ENCODE peak calls at places on chromosomes 5 and 9, in four cellular contexts. One of them, this sample, is unnamed.

GRCh38 chr5:169029661-169030274 is 271.2 kb downstream of the SLIT3 start:
- DNase-seq in IMR-90: no peak
- DNase-seq in mesendoderm: peak
- DNase-seq in H9: no peak
- DNase-seq in this sample: no peak

GRCh38 chr5:73974871-73975351 is 348.9 kb downstream of the ARHGEF28 start:
- DNase-seq in IMR-90: no peak
- DNase-seq in mesendoderm: no peak
- DNase-seq in H9: no peak
- DNase-seq in this sample: no peak

GRCh38 chr5:79864364-79864763 is 126.7 kb downstream of the MTX3 start:
- DNase-seq in IMR-90: no peak
- DNase-seq in mesendoderm: no peak
- DNase-seq in H9: no peak
- DNase-seq in this sample: no peak

GRCh38 chr5:76457685-76458491 is 54.8 kb downstream of the IQGAP2 start:
- DNase-seq in IMR-90: no peak
- DNase-seq in mesendoderm: peak
- DNase-seq in H9: no peak
- DNase-seq in this sample: no peak

GRCh38 chr5:36150676-36151433 is 832 bp downstream of the LMBRD2 start:
- DNase-seq in IMR-90: peak
- DNase-seq in mesendoderm: peak
- DNase-seq in H9: peak
- DNase-seq in this sample: peak

GRCh38 chr5:60184599-60184998 is 291.1 kb upstream of the PDE4D start:
- DNase-seq in IMR-90: no peak
- DNase-seq in mesendoderm: no peak
- DNase-seq in H9: no peak
- DNase-seq in this sample: no peak

GRCh38 chr5:171748720-171749119 is 36.9 kb upstream of the SMIM23 start:
- DNase-seq in IMR-90: no peak
- DNase-seq in mesendoderm: no peak
- DNase-seq in H9: no peak
- DNase-seq in this sample: no peak

GRCh38 chr9:137217276-137218211 is 4.5 kb downstream of the RNF208 start:
- DNase-seq in IMR-90: no peak
- DNase-seq in mesendoderm: peak
- DNase-seq in H9: peak
- DNase-seq in this sample: no peak

GRCh38 chr5:92994392-92994791 is 586.6 kb downstream of the NR2F1-AS1 start:
- DNase-seq in IMR-90: no peak
- DNase-seq in mesendoderm: no peak
- DNase-seq in H9: no peak
- DNase-seq in this sample: no peak

GRCh38 chr9:136975624-136976023 is 1.7 kb upstream of the PTGDS start:
- DNase-seq in IMR-90: no peak
- DNase-seq in mesendoderm: peak
- DNase-seq in H9: peak
- DNase-seq in this sample: no peak

GRCh38 chr5:1797855-1798254 is 1.8 kb downstream of the MRPL36 start:
- DNase-seq in IMR-90: no peak
- DNase-seq in mesendoderm: no peak
- DNase-seq in H9: no peak
- DNase-seq in this sample: no peak

GRCh38 chr9:95143591-95144561 is 173.6 kb downstream of the FANCC start:
- DNase-seq in IMR-90: peak
- DNase-seq in mesendoderm: no peak
- DNase-seq in H9: no peak
- DNase-seq in this sample: no peak

GRCh38 chr5:149831492-149831891 is 101.4 kb downstream of the PPARGC1B start:
- DNase-seq in IMR-90: peak
- DNase-seq in mesendoderm: no peak
- DNase-seq in H9: no peak
- DNase-seq in this sample: no peak

GRCh38 chr9:111622626-111623025 is 8.5 kb upstream of the DNAJC25 start:
- DNase-seq in IMR-90: peak
- DNase-seq in mesendoderm: no peak
- DNase-seq in H9: no peak
- DNase-seq in this sample: no peak

GRCh38 chr9:121691890-121692289 is 40.5 kb downstream of the DAB2IP start:
- DNase-seq in IMR-90: no peak
- DNase-seq in mesendoderm: peak
- DNase-seq in H9: no peak
- DNase-seq in this sample: no peak

GRCh38 chr5:97074859-97075489 is 67.4 kb downstream of the LIX1 start:
- DNase-seq in IMR-90: no peak
- DNase-seq in mesendoderm: no peak
- DNase-seq in H9: no peak
- DNase-seq in this sample: no peak

GRCh38 chr5:39225405-39226099 is 6.2 kb upstream of the FYB1 start:
- DNase-seq in IMR-90: no peak
- DNase-seq in mesendoderm: no peak
- DNase-seq in H9: no peak
- DNase-seq in this sample: no peak

GRCh38 chr5:39224196-39224754 is 4.9 kb upstream of the FYB1 start:
- DNase-seq in IMR-90: peak
- DNase-seq in mesendoderm: peak
- DNase-seq in H9: no peak
- DNase-seq in this sample: no peak

GRCh38 chr5:39226558-39226957 is 7.2 kb upstream of the FYB1 start:
- DNase-seq in IMR-90: no peak
- DNase-seq in mesendoderm: no peak
- DNase-seq in H9: no peak
- DNase-seq in this sample: no peak

GRCh38 chr5:39223568-39224156 is 4.3 kb upstream of the FYB1 start:
- DNase-seq in IMR-90: no peak
- DNase-seq in mesendoderm: no peak
- DNase-seq in H9: no peak
- DNase-seq in this sample: no peak

GRCh38 chr5:39226100-39226451 is 6.7 kb upstream of the FYB1 start:
- DNase-seq in IMR-90: no peak
- DNase-seq in mesendoderm: no peak
- DNase-seq in H9: no peak
- DNase-seq in this sample: no peak
- H2BK120ac ChIP-seq in IMR-90: no peak
- H2BK120ac ChIP-seq in mesendoderm: no peak
- H2BK120ac ChIP-seq in H9: no peak
- H2BK120ac ChIP-seq in this sample: no peak

GRCh38 chr9:93601063-93601462 is 24.7 kb downstream of the PHF2 start:
- DNase-seq in IMR-90: no peak
- DNase-seq in mesendoderm: no peak
- DNase-seq in H9: no peak
- DNase-seq in this sample: no peak

GRCh38 chr9:93597871-93598646 is 21.7 kb downstream of the PHF2 start:
- DNase-seq in IMR-90: no peak
- DNase-seq in mesendoderm: no peak
- DNase-seq in H9: no peak
- DNase-seq in this sample: no peak

GRCh38 chr9:93600504-93600903 is 24.1 kb downstream of the PHF2 start:
- DNase-seq in IMR-90: no peak
- DNase-seq in mesendoderm: peak
- DNase-seq in H9: peak
- DNase-seq in this sample: no peak

GRCh38 chr9:93598647-93599241 is 22.4 kb downstream of the PHF2 start:
- DNase-seq in IMR-90: no peak
- DNase-seq in mesendoderm: no peak
- DNase-seq in H9: no peak
- DNase-seq in this sample: no peak

DNA sequence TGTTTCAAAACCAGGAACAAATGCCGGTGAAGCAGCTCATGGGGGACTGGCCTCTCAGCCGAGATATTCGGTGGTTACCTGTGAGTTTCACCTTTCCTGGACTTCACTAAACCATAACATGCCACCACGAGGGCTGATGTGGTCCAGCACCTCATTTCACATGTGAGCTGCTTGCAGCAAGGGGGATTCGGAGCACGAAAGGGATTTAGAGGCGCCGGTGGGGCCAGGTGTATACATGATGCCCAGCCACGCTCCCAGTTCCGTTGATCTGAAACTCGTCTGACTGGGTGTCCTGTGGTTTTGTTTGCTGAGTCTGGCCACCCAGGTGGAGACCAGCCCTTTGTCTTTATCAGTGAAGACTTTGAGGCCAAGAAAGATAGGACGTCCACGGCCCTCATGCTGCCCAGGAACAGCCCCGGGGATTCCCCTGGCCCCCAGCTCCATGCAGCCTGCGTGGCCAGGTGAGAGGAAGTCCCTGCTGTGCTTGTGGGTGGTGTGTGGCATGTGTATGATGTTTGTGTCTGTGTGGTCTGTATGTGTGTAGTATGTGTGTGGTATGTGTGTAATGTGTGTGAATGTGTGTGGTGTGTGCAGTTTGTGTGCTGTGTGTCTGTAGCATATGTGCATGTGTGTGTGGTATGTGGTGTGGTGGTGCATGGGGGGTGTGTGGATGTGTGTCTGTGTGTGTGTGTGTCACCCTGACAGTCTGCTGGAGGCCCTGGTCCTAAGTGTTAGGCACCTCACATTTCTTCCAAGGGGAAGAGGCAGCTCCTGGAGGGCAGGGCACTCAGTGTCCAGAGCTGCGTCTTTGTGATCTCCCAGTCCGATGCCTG is 23.4 kb downstream of the PHF2 start:
- DNase-seq in IMR-90: no peak
- DNase-seq in mesendoderm: no peak
- DNase-seq in H9: peak
- DNase-seq in this sample: no peak
- H4K8ac ChIP-seq in IMR-90: no peak
- H4K8ac ChIP-seq in mesendoderm: no peak
- H4K8ac ChIP-seq in H9: no peak
- H4K8ac ChIP-seq in this sample: peak

GRCh38 chr9:130882696-130883225 is 13.9 kb downstream of the QRFP start:
- DNase-seq in IMR-90: no peak
- DNase-seq in mesendoderm: no peak
- DNase-seq in H9: no peak
- DNase-seq in this sample: no peak

GRCh38 chr9:130885422-130886375 is 10.9 kb downstream of the QRFP start:
- DNase-seq in IMR-90: no peak
- DNase-seq in mesendoderm: no peak
- DNase-seq in H9: no peak
- DNase-seq in this sample: no peak

GRCh38 chr9:130884542-130885421 is 11.8 kb downstream of the QRFP start:
- DNase-seq in IMR-90: no peak
- DNase-seq in mesendoderm: no peak
- DNase-seq in H9: no peak
- DNase-seq in this sample: no peak

GRCh38 chr9:130883479-130883878 is 13.1 kb downstream of the QRFP start:
- DNase-seq in IMR-90: no peak
- DNase-seq in mesendoderm: no peak
- DNase-seq in H9: no peak
- DNase-seq in this sample: no peak

GRCh38 chr9:130884111-130884531 is 12.5 kb downstream of the QRFP start:
- DNase-seq in IMR-90: no peak
- DNase-seq in mesendoderm: no peak
- DNase-seq in H9: no peak
- DNase-seq in this sample: no peak
- H2BK120ac ChIP-seq in IMR-90: no peak
- H2BK120ac ChIP-seq in mesendoderm: no peak
- H2BK120ac ChIP-seq in H9: no peak
- H2BK120ac ChIP-seq in this sample: no peak

DNA sequence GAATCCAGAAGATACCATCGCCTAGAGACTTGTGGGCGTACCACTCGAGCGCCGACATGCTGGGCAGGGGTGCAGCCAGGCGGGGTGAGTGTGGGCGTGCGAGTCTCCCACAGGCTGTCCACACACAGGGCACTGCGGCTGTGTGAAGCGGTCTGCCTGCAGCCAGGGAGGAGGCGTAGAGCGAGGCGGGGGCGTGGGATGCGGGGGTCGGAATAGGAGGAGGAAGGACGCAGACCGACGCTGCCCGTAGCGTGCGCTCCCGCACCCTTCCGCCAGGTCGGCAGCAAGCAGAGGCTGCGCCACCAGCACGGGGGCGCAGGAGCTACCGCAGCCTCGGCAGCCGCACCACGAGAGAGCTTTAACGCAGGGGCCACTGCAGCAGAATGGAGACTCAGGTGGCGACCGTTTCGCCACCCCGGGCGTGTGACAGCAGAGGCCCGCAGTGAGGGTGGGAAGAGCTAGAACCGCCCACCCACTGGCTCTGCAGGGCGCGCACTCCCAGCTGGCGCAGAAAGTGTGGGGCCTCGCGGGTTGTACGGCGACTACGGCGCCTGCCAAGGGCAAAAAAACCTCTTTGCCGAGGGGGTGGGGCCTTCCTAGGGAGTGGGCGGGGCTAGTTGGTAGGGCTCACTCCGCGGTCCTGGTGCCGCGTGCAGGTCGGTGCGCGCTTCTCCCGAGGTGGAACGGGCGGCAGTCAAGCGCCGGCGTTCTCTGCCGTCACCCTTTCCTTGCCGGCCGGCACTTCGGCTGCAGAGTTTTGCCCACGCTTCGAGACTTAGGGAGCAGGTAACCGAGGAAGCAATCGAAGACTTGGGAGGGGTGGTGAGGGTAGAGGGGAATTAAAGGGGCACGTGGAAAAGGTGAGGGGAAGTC is at the start of the genes MBLAC2 and POLR3G:
- DNase-seq in IMR-90: peak
- DNase-seq in mesendoderm: peak
- DNase-seq in H9: peak
- DNase-seq in this sample: peak
- H4K8ac ChIP-seq in IMR-90: peak
- H4K8ac ChIP-seq in mesendoderm: no peak
- H4K8ac ChIP-seq in H9: no peak
- H4K8ac ChIP-seq in this sample: no peak

GRCh38 chr5:103427326-103427725 is 135.3 kb downstream of the NUDT12 start:
- DNase-seq in IMR-90: no peak
- DNase-seq in mesendoderm: no peak
- DNase-seq in H9: no peak
- DNase-seq in this sample: no peak
- H2BK120ac ChIP-seq in IMR-90: peak
- H2BK120ac ChIP-seq in mesendoderm: no peak
- H2BK120ac ChIP-seq in H9: no peak
- H2BK120ac ChIP-seq in this sample: no peak

GRCh38 chr5:106956901-106957300 is 713.8 kb downstream of the EFNA5 start:
- DNase-seq in IMR-90: no peak
- DNase-seq in mesendoderm: no peak
- DNase-seq in H9: no peak
- DNase-seq in this sample: no peak

GRCh38 chr5:106962464-106963230 is 708.1 kb downstream of the EFNA5 start:
- DNase-seq in IMR-90: no peak
- DNase-seq in mesendoderm: peak
- DNase-seq in H9: no peak
- DNase-seq in this sample: no peak

GRCh38 chr5:106956187-106956586 is 714.5 kb downstream of the EFNA5 start:
- DNase-seq in IMR-90: no peak
- DNase-seq in mesendoderm: peak
- DNase-seq in H9: no peak
- DNase-seq in this sample: no peak

GRCh38 chr5:106957336-106957735 is 713.4 kb downstream of the EFNA5 start:
- DNase-seq in IMR-90: no peak
- DNase-seq in mesendoderm: no peak
- DNase-seq in H9: no peak
- DNase-seq in this sample: no peak

DNA sequence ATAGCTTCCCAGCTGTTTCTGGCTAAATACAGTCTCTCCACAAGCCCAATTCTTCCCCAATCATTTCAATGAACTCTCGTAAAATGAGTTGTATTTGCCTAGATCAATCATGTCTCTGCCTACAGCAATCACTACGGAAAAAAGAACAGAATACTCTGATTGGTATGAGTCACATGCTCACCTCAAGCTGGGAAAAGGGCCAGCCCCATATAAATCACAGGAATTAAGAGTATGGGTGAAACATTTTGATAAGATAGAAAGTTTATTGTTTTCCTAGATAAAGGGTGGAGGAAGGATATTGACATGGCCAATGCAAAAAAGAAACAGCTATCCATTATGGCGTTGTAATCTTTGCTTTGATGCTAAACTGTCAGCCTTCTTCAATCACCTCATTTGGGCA is 711.3 kb downstream of the EFNA5 start:
- DNase-seq in IMR-90: no peak
- DNase-seq in mesendoderm: no peak
- DNase-seq in H9: no peak
- DNase-seq in this sample: no peak
- H4K8ac ChIP-seq in IMR-90: no peak
- H4K8ac ChIP-seq in mesendoderm: no peak
- H4K8ac ChIP-seq in H9: no peak
- H4K8ac ChIP-seq in this sample: no peak